ENCODE peak calls at places on chromosomes 3 and 15, in eight cellular contexts. S, U, M, E, N, Q, C and V are unnamed samples. For H3K4me1, the result is how much of the 10 kb centered on the place peaks cover.

GRCh38 chr15:92879949-92880725 is 20.0 kb upstream of the CHD2 start:
- DNase-seq in Q (no peak), M (no peak), U (no peak), S (no peak), E (no peak), N (no peak), C (no peak), V (no peak)

GRCh38 chr15:85324202-85324601 is 56.2 kb upstream of the AKAP13 start:
- DNase-seq in N (no peak), U (no peak), Q (no peak), E (no peak), C (no peak), M (no peak), S (no peak), V (no peak)

GRCh38 chr15:68684476-68684875 is 105.7 kb downstream of the CORO2B start:
- DNase-seq in C (no peak), S (no peak), E (no peak), U (no peak), Q (no peak), N (no peak), M (no peak), V (no peak)

GRCh38 chr3:127691974-127692373 is 19.2 kb downstream of the ABTB1 start:
- DNase-seq in C (no peak), S (no peak), E (no peak), N (no peak), U (no peak), Q (no peak), M (no peak), V (no peak)

GRCh38 chr15:69648775-69649735 is 196.4 kb downstream of the RPLP1 start:
- DNase-seq in N (no peak), U (no peak), S (no peak), M (no peak), Q (no peak), C (no peak), E (peak), V (no peak)

GRCh38 chr15:80415331-80415730 is 11.1 kb downstream of the ARNT2 start:
- DNase-seq in Q (no peak), E (no peak), U (no peak), S (no peak), N (no peak), C (no peak), M (no peak), V (no peak)

GRCh38 chr3:47422743-47423142 is 41.9 kb downstream of the PTPN23 start:
- DNase-seq in N (no peak), E (no peak), M (no peak), U (no peak), S (no peak), Q (no peak), C (no peak), V (no peak)

GRCh38 chr3:52364322-52364721 is 48.2 kb downstream of the DNAH1 start:
- DNase-seq in M (no peak), Q (no peak), U (no peak), S (no peak), N (no peak), E (no peak), C (no peak), V (no peak)

GRCh38 chr3:152309535-152310317 is 41.0 kb downstream of the MBNL1 start:
- DNase-seq in C (no peak), S (no peak), U (no peak), N (no peak), Q (no peak), M (no peak), E (no peak), V (no peak)

GRCh38 chr3:128867200-128868125 is 12.0 kb upstream of the ACAD9 start:
- DNase-seq in N (no peak), U (no peak), S (no peak), Q (no peak), M (no peak), C (no peak), E (no peak), V (no peak)

GRCh38 chr3:194508486-194509449 is 22.0 kb upstream of the ATP13A3 start:
- DNase-seq in E (no peak), C (no peak), U (no peak), N (no peak), S (no peak), M (no peak), Q (no peak), V (no peak)

GRCh38 chr3:194518652-194519051 is 31.9 kb upstream of the ATP13A3 start:
- DNase-seq in N (no peak), M (no peak), U (no peak), C (no peak), Q (no peak), S (no peak), E (no peak), V (no peak)

GRCh38 chr3:194517333-194517732 is 30.5 kb upstream of the ATP13A3 start:
- DNase-seq in M (no peak), C (no peak), E (no peak), S (no peak), Q (no peak), N (no peak), U (no peak), V (no peak)

GRCh38 chr3:194512895-194513601 is 26.2 kb upstream of the ATP13A3 start:
- DNase-seq in Q (peak), N (no peak), S (no peak), E (no peak), C (no peak), M (no peak), U (no peak), V (no peak)

DNA sequence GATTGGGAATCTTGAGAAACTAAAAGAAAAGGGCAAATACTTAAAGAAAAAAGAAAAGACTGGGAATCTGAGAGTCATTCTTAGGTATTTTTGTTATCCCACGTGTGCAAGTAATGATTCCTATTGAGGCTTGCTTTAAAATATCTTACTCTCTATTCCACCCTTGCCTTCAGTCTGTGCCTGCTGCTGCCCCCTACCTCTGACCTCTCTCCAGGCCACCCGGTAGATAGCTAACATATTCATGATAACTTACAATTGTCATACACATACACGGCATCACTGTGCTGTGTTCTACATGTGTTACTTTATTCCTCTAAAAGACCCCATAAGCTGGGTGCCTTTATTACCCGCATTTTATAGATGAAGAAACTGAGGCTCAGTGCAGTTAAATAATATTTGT is 27.8 kb upstream of the ATP13A3 start:
- DNase-seq in C (no peak), M (no peak), S (no peak), E (no peak), N (no peak), Q (no peak), U (no peak), V (no peak)
- TF ChIP-seq REST in C (no peak), M (no peak), S (no peak), E (no peak), N (no peak), Q (no peak), U (no peak), V (no peak)

GRCh38 chr15:66741646-66742045 is 39.6 kb downstream of the SMAD6 start:
- DNase-seq in S (no peak), N (no peak), C (no peak), M (no peak), U (no peak), E (no peak), Q (no peak), V (no peak)
- H3K4me1 ChIP-seq in S (under half), N (under half), C (under half), M (under half), U (under half), E (under half), Q (under half), V (half or more)

GRCh38 chr15:97691799-97692198 is 268.7 kb upstream of the ARRDC4 start:
- DNase-seq in S (no peak), N (no peak), M (peak), Q (peak), E (no peak), U (no peak), C (no peak), V (peak)
- TF ChIP-seq REST in S (no peak), N (no peak), M (no peak), Q (no peak), E (no peak), U (no peak), C (no peak), V (no peak)

GRCh38 chr3:48543271-48543866 is 13.2 kb downstream of the PFKFB4 start:
- DNase-seq in S (no peak), M (no peak), N (peak), E (no peak), U (no peak), C (no peak), Q (no peak), V (no peak)
- H3K4me1 ChIP-seq in S (under half), M (under half), N (under half), E (under half), U (under half), C (under half), Q (under half), V (under half)

GRCh38 chr3:146783446-146783845 is 178.3 kb upstream of the PLSCR5 start:
- DNase-seq in Q (no peak), C (no peak), M (no peak), E (no peak), N (no peak), S (no peak), U (no peak), V (no peak)
- TF ChIP-seq REST in Q (no peak), C (no peak), M (no peak), E (no peak), N (no peak), S (no peak), U (no peak), V (no peak)

GRCh38 chr15:89781055-89781454 is 4.9 kb downstream of the MESP2 start:
- DNase-seq in Q (no peak), M (no peak), E (no peak), N (no peak), C (no peak), S (no peak), U (no peak), V (no peak)
- H3K4me1 ChIP-seq in Q (half or more), M (half or more), E (under half), N (under half), C (under half), S (under half), U (under half), V (under half)